ENCODE peak calls at places on chromosome 2, in five cellular contexts. N, G, W, X and K are unnamed samples.

GRCh38 chr2:154161286-154161685 is 289.6 kb downstream of the GALNT13 start:
- DNase-seq in W (no peak), N (no peak), X (no peak), G (no peak), K (no peak)

GRCh38 chr2:68466361-68466777 is 725 bp downstream of the FBXO48 start:
- DNase-seq in W (peak), X (no peak), N (no peak), G (peak), K (peak)

GRCh38 chr2:172084734-172085459 is 410 bp upstream of the DLX1 start:
- DNase-seq in W (peak), X (peak), G (peak), N (peak), K (peak)

GRCh38 chr2:228689049-228689448 is 507.6 kb upstream of the SPHKAP start:
- DNase-seq in W (peak), G (peak), N (no peak), X (no peak), K (peak)

GRCh38 chr2:173545364-173545734 is 190.7 kb downstream of the CDCA7 start:
- DNase-seq in G (peak), N (no peak), X (no peak), W (peak), K (peak)

GRCh38 chr2:96962567-96963203 is 23.7 kb downstream of the FAM178B start:
- DNase-seq in W (no peak), G (no peak), N (no peak), X (no peak), K (no peak)

GRCh38 chr2:27018142-27018541 is 14.6 kb upstream of the TMEM214 start:
- DNase-seq in G (no peak), W (no peak), N (no peak), X (no peak), K (no peak)

GRCh38 chr2:127424598-127425379 is 6.6 kb downstream of the PROC start:
- DNase-seq in X (no peak), G (no peak), N (no peak), W (no peak), K (peak)

GRCh38 chr2:234478121-234478858 is 18.6 kb downstream of the ARL4C start:
- DNase-seq in N (no peak), W (no peak), X (no peak), G (no peak), K (no peak)

GRCh38 chr2:69742170-69742952 is 427 bp downstream of the ANXA4 start:
- DNase-seq in G (peak), N (no peak), W (peak), X (no peak), K (no peak)

GRCh38 chr2:112625474-112626114 is 20.1 kb upstream of the SLC20A1 start:
- DNase-seq in W (no peak), X (no peak), G (no peak), N (no peak), K (no peak)

GRCh38 chr2:17148298-17149228 is 369.7 kb downstream of the RAD51AP2 start:
- DNase-seq in X (peak), G (peak), N (no peak), W (peak), K (peak)

GRCh38 chr2:239753537-239753936 is 271.6 kb downstream of the NDUFA10 start:
- DNase-seq in G (no peak), N (no peak), W (no peak), X (no peak), K (no peak)

GRCh38 chr2:9152975-9153402 is 53.6 kb upstream of the ASAP2 start:
- DNase-seq in W (no peak), N (no peak), X (no peak), G (peak), K (peak)

GRCh38 chr2:15034246-15034645 is 401.7 kb downstream of the LRATD1 start:
- DNase-seq in W (no peak), N (no peak), G (no peak), X (no peak), K (no peak)

GRCh38 chr2:158923641-158924040 is 44.8 kb upstream of the TANC1 start:
- DNase-seq in W (no peak), X (no peak), G (no peak), N (no peak), K (no peak)

GRCh38 chr2:218582085-218582484 is 13.4 kb downstream of the CNOT9 start:
- DNase-seq in G (peak), N (no peak), X (no peak), W (peak), K (peak)

GRCh38 chr2:121735520-121736074 is 1.1 kb downstream of the NIFK start:
- DNase-seq in W (peak), X (no peak), G (peak), N (no peak), K (peak)

GRCh38 chr2:45067859-45068642 is 58.8 kb upstream of the SIX2 start:
- DNase-seq in X (no peak), G (peak), W (peak), N (no peak), K (peak)

GRCh38 chr2:234164499-234165409 is 114.3 kb downstream of the SPP2 start:
- DNase-seq in N (no peak), X (no peak), W (no peak), G (no peak), K (no peak)

GRCh38 chr2:17160594-17160993 is 357.6 kb downstream of the RAD51AP2 start:
- DNase-seq in N (no peak), G (no peak), X (no peak), W (no peak), K (no peak)

GRCh38 chr2:71602115-71602495 is 148.7 kb downstream of the DYSF start:
- DNase-seq in W (no peak), X (no peak), G (no peak), N (no peak), K (no peak)

DNA sequence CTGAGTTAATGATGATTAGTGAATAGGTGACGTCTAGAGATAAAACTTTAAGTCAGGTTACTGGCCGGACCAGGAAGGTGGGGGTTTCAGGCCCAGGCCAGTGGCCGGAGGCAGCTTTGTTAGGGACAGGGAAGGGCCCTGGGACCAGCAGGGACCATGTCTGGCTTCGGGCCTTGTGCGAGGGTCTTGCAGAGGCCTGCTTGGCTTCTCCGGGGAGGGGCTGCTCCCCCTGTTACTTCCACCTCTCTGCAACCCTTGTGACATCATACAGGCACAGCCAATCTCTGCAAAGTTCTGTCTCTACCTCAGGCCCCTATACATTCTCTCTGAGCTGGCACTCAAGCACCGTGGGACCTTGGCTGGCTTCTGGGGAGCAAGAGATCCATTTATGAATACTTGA is at the start of gene ALLC:
- DNase-seq in N (no peak), X (no peak), W (no peak), G (no peak), K (no peak)
- H3K4me3 ChIP-seq in N (peak), X (no peak), W (no peak), G (no peak), K (no peak)

GRCh38 chr2:950627-950992 is at the start of gene SNTG2:
- DNase-seq in W (no peak), G (peak), N (no peak), X (no peak), K (no peak)
- H3K4me3 ChIP-seq in W (peak), G (peak), N (peak), X (no peak), K (peak)

GRCh38 chr2:30226144-30227032 is 4.9 kb upstream of the LBH start:
- DNase-seq in N (no peak), G (peak), X (no peak), W (peak), K (peak)

GRCh38 chr2:30222636-30223360 is 8.5 kb upstream of the LBH start:
- DNase-seq in N (no peak), G (no peak), X (no peak), W (no peak), K (no peak)

GRCh38 chr2:30224147-30224546 is 7.2 kb upstream of the LBH start:
- DNase-seq in G (no peak), N (no peak), W (no peak), X (no peak), K (no peak)

GRCh38 chr2:30223413-30223874 is 7.9 kb upstream of the LBH start:
- DNase-seq in G (no peak), W (no peak), X (no peak), N (no peak), K (no peak)

DNA sequence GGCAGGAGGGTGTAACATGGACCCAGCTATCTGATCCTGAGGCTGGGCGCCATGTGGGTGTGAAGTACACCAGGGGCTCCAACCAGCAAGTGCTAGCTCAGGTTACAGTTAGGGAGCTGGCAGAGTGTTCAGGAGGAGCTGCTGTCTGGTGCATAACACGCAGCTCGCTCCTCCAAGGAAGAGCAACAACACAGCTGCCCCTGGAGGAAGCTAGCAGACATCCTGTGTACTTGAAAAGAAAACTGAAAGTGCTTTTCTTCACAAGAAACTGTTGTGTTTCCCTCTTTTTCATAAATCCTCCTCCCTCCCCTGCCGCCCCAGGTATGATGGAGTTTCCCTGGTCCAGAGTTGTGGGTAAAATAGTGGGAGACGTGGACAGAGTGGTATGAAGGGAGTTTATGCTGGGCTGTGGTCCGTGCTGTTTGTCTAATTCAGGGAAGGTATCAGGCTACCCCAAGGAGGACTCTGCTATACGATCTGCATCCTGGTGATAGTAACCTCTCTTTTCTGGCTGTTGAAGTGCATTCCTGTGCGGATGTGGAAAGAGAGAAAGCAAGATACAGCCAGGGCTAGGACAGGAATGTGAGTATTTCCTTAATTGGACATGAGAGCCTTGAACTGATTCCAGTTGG is 6.1 kb upstream of the LBH start:
- DNase-seq in X (no peak), N (no peak), G (peak), W (peak), K (peak)
- H3K4me3 ChIP-seq in X (no peak), N (peak), G (no peak), W (peak), K (peak)

GRCh38 chr2:12700989-12701388 is 15.7 kb upstream of the TRIB2 start:
- DNase-seq in W (peak), G (peak), N (no peak), X (no peak), K (peak)

GRCh38 chr2:12693509-12693908 is 23.2 kb upstream of the TRIB2 start:
- DNase-seq in N (no peak), X (no peak), G (no peak), W (no peak), K (no peak)

GRCh38 chr2:12694990-12695774 is 21.6 kb upstream of the TRIB2 start:
- DNase-seq in X (no peak), G (no peak), W (peak), N (no peak), K (no peak)

GRCh38 chr2:12701786-12702660 is 14.7 kb upstream of the TRIB2 start:
- DNase-seq in X (no peak), G (no peak), N (no peak), W (peak), K (peak)

GRCh38 chr2:12697617-12698016 is 19.1 kb upstream of the TRIB2 start:
- DNase-seq in W (no peak), G (no peak), X (no peak), N (no peak), K (no peak)
- H3K4me3 ChIP-seq in W (no peak), G (no peak), X (no peak), N (no peak), K (no peak)

GRCh38 chr2:99654419-99654818 is 164.6 kb upstream of the REV1 start:
- DNase-seq in N (no peak), W (no peak), G (no peak), X (no peak), K (peak)
- H3K4me3 ChIP-seq in N (no peak), W (no peak), G (no peak), X (no peak), K (no peak)

GRCh38 chr2:48567671-48568070 is 37.7 kb downstream of the STON1 start:
- DNase-seq in G (peak), X (no peak), W (peak), N (no peak), K (no peak)

GRCh38 chr2:48569433-48569832 is 39.5 kb downstream of the STON1 start:
- DNase-seq in G (peak), N (no peak), X (no peak), W (peak), K (no peak)

GRCh38 chr2:48568551-48568950 is 38.6 kb downstream of the STON1 start:
- DNase-seq in N (no peak), G (peak), X (no peak), W (peak), K (peak)

GRCh38 chr2:48562281-48562680 is 32.3 kb downstream of the STON1 start:
- DNase-seq in W (no peak), G (no peak), N (no peak), X (no peak), K (no peak)

GRCh38 chr2:48566582-48566981 is 36.6 kb downstream of the STON1 start:
- DNase-seq in W (peak), G (peak), X (no peak), N (no peak), K (peak)
- H3K4me3 ChIP-seq in W (no peak), G (no peak), X (no peak), N (no peak), K (no peak)

DNA sequence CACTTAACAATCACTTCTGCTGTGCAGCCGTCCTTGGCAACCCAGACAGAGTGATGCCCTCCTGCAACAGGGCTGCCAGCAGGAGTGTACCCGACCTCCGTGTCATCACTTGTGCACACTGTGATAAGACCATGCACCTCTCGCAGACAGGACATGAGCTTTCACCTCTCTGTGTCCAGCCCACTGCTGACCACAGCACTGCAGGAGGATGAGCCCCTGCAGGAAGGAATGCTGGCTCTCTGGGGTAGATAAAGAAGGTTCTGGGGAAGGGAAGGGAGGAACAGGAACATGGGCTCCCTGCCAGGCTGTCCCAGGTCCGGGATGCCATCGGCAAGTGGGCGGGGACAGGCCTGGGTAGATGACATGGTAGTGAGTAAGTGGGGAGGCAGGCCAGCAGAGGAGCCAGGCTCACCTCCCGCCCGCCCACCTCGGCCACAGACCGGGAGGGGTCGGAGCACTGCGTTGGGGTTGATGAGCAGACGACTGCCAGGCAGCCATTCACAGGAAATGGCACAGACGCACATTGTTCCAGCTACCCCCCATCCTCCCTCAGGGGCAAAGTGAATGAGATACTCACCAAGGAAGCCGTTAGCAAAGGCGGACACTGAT is 18.6 kb upstream of the COL6A3 start:
- DNase-seq in N (no peak), X (peak), W (peak), G (peak), K (peak)
- H3K4me3 ChIP-seq in N (no peak), X (peak), W (no peak), G (no peak), K (no peak)

DNA sequence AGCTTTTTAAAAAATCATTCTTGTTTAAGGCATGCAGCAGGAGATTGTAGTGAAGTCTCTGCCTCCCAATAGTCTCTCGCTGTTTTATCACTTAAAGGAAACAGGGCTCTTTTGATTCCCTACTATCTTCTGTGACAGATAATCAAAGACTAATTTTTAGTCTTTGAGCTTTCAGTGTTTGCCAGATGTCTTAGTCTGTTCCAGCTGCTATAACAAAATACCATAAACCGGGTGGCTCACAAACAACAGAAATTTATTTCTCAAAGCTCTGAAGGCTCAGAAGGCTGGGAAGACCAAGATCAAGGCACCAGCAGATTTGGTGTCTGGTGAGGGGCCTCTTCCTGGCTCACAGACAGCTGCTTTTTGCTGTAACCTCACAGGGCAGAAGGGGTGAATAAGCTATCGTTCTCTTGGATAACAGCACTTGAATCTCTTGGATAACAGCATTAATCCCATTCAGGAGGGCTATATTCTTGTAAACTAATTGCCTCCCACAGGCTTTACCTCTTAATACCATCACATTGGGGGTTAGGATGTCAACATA is 37.8 kb upstream of the STAT4 start:
- DNase-seq in X (no peak), N (no peak), W (no peak), G (no peak), K (no peak)
- H3K4me3 ChIP-seq in X (no peak), N (no peak), W (no peak), G (no peak), K (no peak)

GRCh38 chr2:66576381-66577330 is 141.7 kb downstream of the MEIS1 start:
- DNase-seq in N (no peak), G (peak), W (peak), X (no peak), K (peak)
- H3K4me3 ChIP-seq in N (peak), G (peak), W (peak), X (no peak), K (peak)

DNA sequence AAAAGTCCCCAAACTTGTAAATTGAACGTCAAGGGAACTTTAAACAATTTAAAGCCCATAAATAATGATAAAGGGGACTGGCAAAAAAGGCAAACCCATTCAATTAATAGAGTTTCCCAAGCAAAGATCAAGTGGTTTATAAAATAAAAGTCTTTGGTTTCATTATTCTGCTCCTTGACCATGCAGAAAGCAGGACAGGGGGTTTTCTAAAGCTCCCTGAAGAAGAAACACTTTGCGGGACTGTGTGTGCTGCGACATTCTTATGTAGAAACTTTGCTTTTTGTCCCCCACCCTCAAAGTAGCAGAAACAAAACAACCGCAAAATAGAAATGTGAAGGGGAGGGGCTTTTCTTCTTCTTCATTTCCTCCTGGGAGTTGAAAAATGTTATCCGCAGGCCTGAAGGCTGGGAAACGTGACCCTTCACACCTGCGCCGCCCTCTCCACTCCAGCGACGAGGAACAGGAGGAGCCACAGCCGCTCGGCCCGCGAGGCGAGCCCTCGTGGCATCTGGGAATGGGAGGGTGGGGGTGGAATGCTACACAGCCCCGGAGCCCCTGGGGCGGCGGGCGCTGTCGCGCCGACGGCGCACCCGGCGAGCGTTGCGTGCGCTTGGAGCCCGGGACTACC is 4.2 kb upstream of the GBX2 start:
- DNase-seq in W (no peak), X (no peak), N (no peak), G (no peak), K (no peak)
- H3K4me3 ChIP-seq in W (no peak), X (no peak), N (peak), G (no peak), K (no peak)